ENCODE peak calls at places on chromosome 12, in ten cellular contexts. U, G, K, P, I, S, Z, X, O and A are unnamed samples.

GRCh38 chr12:12008931-12009611 is 61.7 kb upstream of the BCL2L14 start:
- DNase-seq in X (no peak), U (peak), P (peak), G (no peak), I (no peak), O (no peak), Z (no peak), K (no peak), S (no peak), A (peak)

GRCh38 chr12:2652011-2652400 is 142.8 kb upstream of the FKBP4 start:
- DNase-seq in I (no peak), P (no peak), G (no peak), K (no peak), O (no peak), S (no peak), Z (no peak), U (no peak), X (no peak), A (no peak)

GRCh38 chr12:119412811-119413794 is 78.6 kb downstream of the CCDC60 start:
- DNase-seq in P (peak), O (peak), Z (peak), U (peak), I (peak), S (peak), X (peak), G (peak), K (no peak), A (peak)

GRCh38 chr12:57152408-57153038 is 5.1 kb upstream of the LRP1-AS start:
- DNase-seq in G (no peak), Z (no peak), O (no peak), U (no peak), K (no peak), S (no peak), I (peak), X (no peak), P (no peak), A (peak)

GRCh38 chr12:68675098-68675842 is 11.5 kb upstream of the NUP107 start:
- DNase-seq in K (no peak), X (peak), Z (no peak), U (no peak), G (no peak), I (no peak), O (no peak), P (peak), S (no peak), A (peak)

GRCh38 chr12:83818888-83819287 is 1093.7 kb downstream of the SLC6A15 start:
- DNase-seq in X (peak), Z (no peak), K (no peak), S (peak), O (no peak), I (no peak), P (no peak), U (peak), G (no peak), A (peak)

GRCh38 chr12:62268956-62269355 is 8.8 kb downstream of the USP15 start:
- DNase-seq in P (no peak), X (no peak), I (no peak), K (no peak), Z (no peak), U (no peak), G (no peak), S (peak), O (no peak), A (peak)

GRCh38 chr12:13368971-13369370 is 172.4 kb downstream of the EMP1 start:
- DNase-seq in Z (no peak), K (no peak), X (no peak), O (no peak), S (no peak), G (no peak), U (no peak), P (no peak), I (no peak), A (no peak)

GRCh38 chr12:121803861-121804416 is at the start of gene SETD1B:
- DNase-seq in O (no peak), K (no peak), X (peak), U (peak), P (peak), Z (no peak), S (peak), G (peak), I (no peak), A (peak)

GRCh38 chr12:57090924-57091632 is 2.2 kb downstream of the NAB2 start:
- DNase-seq in Z (no peak), S (no peak), K (no peak), X (no peak), P (no peak), I (peak), U (no peak), O (no peak), G (no peak), A (no peak)

DNA sequence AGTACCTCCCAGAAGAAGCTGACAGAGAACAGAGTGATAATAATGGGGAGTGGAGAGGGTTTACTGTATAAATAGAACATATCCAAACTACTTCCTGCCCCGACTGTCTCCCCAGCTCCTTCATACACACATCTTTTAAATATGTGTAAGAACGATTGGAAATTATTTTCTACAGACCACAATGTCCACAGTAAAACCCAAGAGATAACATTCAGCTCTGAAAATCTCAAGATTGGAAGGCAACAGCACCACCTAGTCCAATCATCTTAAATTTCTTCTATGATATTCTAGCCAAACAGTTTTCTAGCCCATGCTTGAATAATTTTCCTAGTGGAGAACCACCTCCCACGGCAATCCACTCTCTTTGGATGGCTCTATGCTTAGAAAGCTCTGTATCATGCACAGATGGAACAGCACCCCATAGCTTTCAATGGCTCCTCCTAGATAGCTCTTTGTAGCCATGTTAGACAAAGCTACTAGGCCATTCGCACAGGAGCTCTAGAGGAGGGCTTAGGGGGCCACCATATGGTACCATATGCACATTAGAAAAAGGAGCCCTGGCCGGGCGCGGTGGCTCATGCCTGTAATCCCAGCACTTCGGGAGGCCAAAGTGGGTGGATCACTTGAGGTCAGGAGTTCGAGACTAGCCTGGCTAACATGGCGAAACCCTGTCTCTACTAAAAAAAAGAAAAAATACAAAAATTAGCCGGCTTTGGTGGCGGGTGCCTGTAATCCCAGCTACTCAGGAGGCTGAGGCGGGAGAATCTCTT is 18.1 kb downstream of the VDR start:
- DNase-seq in G (no peak), I (no peak), P (no peak), K (no peak), X (no peak), U (no peak), O (no peak), Z (no peak), S (no peak), A (peak)
- TF ChIP-seq CTCF in G (no peak), I (no peak), P (no peak), K (no peak), X (no peak), U (no peak), O (peak), Z (no peak), S (no peak), A (no peak)

GRCh38 chr12:125988545-125988944 is 923.3 kb downstream of the AACS start:
- DNase-seq in P (no peak), X (no peak), O (no peak), U (no peak), G (no peak), I (no peak), K (no peak), S (no peak), Z (no peak), A (no peak)

GRCh38 chr12:125981610-125982253 is 916.5 kb downstream of the AACS start:
- DNase-seq in S (no peak), U (no peak), G (no peak), K (no peak), O (no peak), Z (no peak), I (no peak), P (no peak), X (no peak), A (no peak)

GRCh38 chr12:125983784-125984510 is 918.7 kb downstream of the AACS start:
- DNase-seq in U (no peak), X (peak), Z (peak), I (no peak), P (peak), O (no peak), G (no peak), S (no peak), K (no peak), A (peak)

GRCh38 chr12:125983094-125983783 is 918.0 kb downstream of the AACS start:
- DNase-seq in K (no peak), U (no peak), Z (peak), G (no peak), X (peak), P (peak), I (peak), S (peak), O (no peak), A (peak)
- TF ChIP-seq CTCF in K (no peak), U (no peak), Z (no peak), G (no peak), X (no peak), P (no peak), I (no peak), S (no peak), O (no peak), A (no peak)

DNA sequence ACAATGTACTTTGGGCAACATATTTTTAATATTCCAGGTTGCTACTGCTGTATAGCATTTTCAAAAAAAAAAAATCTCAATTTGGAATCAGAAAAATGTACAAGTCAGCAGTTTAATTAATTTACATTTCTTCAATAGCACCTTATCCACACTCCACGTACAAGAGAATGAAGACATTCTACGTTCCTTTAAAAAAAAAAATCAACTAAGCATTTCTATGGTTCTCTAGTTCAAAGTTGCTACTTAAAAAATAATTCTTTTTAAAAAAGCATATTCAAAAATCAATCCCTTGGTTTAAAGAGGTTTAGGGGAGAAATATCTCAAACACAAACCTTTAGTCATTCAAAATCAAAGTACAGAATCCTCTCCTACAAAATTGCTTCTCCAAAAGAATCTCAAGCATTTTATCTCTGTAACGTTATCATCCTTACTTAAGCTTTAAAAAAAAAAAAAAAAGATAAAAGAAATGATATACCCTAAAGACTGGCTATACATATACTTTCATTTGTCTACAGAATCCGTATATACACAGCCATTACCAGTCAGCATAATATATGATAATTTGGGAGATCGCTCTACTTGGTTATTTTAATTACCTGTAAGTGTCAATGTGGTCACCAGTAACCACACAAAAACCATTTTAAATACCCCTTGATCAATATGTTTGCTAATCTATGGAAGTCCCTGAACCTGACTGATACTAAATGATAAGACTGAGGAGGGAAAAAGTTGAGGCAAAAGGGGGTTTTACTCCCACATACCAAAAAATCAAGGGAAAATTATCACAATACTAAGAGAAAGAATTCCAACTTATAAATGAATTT is 2.7 kb downstream of the MED13L start:
- DNase-seq in X (no peak), S (no peak), I (no peak), O (no peak), U (no peak), P (no peak), G (no peak), K (no peak), Z (no peak), A (no peak)
- TF ChIP-seq CTCF in X (no peak), S (no peak), I (no peak), O (no peak), U (no peak), P (no peak), G (no peak), K (no peak), Z (no peak), A (no peak)

GRCh38 chr12:69986109-69986508 is 161.1 kb downstream of the MYRFL start:
- DNase-seq in G (no peak), P (no peak), O (no peak), X (no peak), S (no peak), U (no peak), I (no peak), Z (no peak), K (no peak), A (no peak)
- TF ChIP-seq CTCF in G (no peak), P (no peak), O (no peak), X (no peak), S (no peak), U (no peak), I (no peak), Z (no peak), K (no peak), A (no peak)

GRCh38 chr12:77932216-77932615 is 101.5 kb downstream of the NAV3 start:
- DNase-seq in U (no peak), G (no peak), Z (no peak), K (no peak), X (no peak), I (no peak), O (no peak), P (peak), S (no peak), A (no peak)
- TF ChIP-seq CTCF in U (peak), G (no peak), Z (no peak), K (no peak), X (no peak), I (no peak), O (no peak), P (peak), S (no peak), A (peak)

GRCh38 chr12:102960766-102961487 is 3.5 kb downstream of the ASCL1 start:
- DNase-seq in G (no peak), P (no peak), I (no peak), X (no peak), O (no peak), K (no peak), Z (no peak), U (no peak), S (no peak), A (no peak)
- TF ChIP-seq CTCF in G (no peak), P (no peak), I (no peak), X (no peak), O (no peak), K (no peak), Z (no peak), U (no peak), S (no peak), A (no peak)

GRCh38 chr12:3962661-3963483 is 89.7 kb upstream of the PARP11 start:
- DNase-seq in P (no peak), S (no peak), U (peak), G (peak), I (peak), O (no peak), Z (no peak), K (no peak), X (peak), A (no peak)
- TF ChIP-seq CTCF in P (peak), S (no peak), U (peak), G (no peak), I (no peak), O (no peak), Z (no peak), K (no peak), X (no peak), A (no peak)

GRCh38 chr12:31117203-31118011 is 43.7 kb downstream of the DDX11 start:
- DNase-seq in K (no peak), Z (peak), S (peak), O (no peak), U (peak), X (peak), P (peak), I (peak), G (no peak), A (peak)
- TF ChIP-seq CTCF in K (peak), Z (peak), S (peak), O (peak), U (peak), X (peak), P (peak), I (peak), G (no peak), A (peak)

DNA sequence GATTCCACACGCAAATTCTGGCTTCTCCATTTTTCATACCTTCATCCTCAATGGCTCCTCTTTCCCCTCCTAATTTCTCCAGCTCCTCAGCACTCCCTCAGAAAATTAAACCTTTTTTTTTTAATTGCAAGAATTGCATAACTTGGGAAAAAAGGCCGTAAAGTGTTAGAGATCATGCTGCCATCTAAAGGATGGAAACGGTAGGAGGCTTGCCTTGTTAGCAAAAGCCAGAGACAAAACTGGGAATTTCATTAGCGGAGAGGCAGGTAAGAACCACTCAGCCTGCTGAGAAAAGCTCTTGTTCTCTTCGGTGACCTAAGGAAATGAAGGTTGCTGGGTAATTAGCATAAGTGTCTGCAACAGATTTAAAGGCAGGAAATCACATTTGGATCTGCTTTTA is 204.3 kb downstream of the AEBP2 start:
- DNase-seq in K (no peak), I (peak), P (peak), G (no peak), S (peak), O (no peak), U (no peak), Z (no peak), X (no peak), A (peak)
- TF ChIP-seq CTCF in K (peak), I (peak), P (peak), G (peak), S (peak), O (peak), U (no peak), Z (peak), X (peak), A (peak)

DNA sequence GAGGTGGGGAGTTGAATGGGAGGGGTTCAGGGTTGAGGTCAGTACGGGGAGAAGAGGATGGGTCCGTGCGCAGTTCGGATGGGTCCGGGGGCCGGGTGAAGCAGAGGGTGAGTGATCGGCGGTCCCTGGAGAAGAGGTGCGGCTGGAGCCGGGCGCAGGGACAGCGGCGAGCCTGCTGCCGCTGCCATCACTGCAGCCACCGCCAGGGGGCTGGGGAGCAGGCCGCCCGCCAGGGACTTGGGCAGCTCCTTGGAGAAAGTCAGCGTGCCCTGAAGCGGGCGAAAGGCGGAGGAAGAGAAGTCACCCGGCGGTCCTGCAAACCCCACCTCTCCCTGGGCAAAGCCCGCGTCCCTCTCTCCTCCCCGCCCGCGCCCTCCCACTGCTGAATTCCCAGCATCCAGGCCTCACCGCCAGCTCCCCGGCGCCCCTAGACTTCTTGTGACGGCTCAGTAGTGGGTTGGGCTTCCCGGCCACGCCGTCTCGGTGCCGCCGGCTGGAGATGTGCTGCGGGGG is 6.0 kb upstream of the GPR84 start:
- DNase-seq in Z (peak), O (peak), U (peak), S (peak), G (peak), I (peak), X (peak), P (peak), K (no peak), A (peak)
- TF ChIP-seq CTCF in Z (peak), O (peak), U (peak), S (peak), G (peak), I (peak), X (peak), P (peak), K (peak), A (peak)